ENCODE peak calls at places on chromosomes 4 and X, in ten cellular contexts. P, D, M, Z, C, I, N, E, S and G are unnamed samples.

GRCh38 chr4:4990857-4991540 is 28.3 kb downstream of the CYTL1 start:
- DNase-seq in N (peak), D (no peak), I (peak), P (no peak), C (no peak), Z (peak), E (peak), M (no peak), S (no peak), G (peak)

GRCh38 chr4:53917719-53918118 is 146.7 kb downstream of the CHIC2 start:
- DNase-seq in S (no peak), I (no peak), Z (no peak), P (peak), M (no peak), E (no peak), D (no peak), N (no peak), C (no peak), G (no peak)

GRCh38 chrX:40037367-40037766 is 60.4 kb downstream of the BCOR start:
- DNase-seq in E (no peak), C (no peak), D (no peak), I (no peak), P (no peak), S (no peak), Z (no peak), M (no peak), N (no peak), G (no peak)

GRCh38 chrX:1476682-1477081 is 24.0 kb upstream of the ASMTL start:
- DNase-seq in P (no peak), Z (no peak), M (peak), C (no peak), I (no peak), S (no peak), D (no peak), E (no peak), N (no peak), G (no peak)

GRCh38 chr4:54614094-54614493 is 43.7 kb upstream of the KIT start:
- DNase-seq in D (no peak), C (no peak), E (no peak), N (no peak), I (no peak), S (no peak), Z (no peak), M (no peak), P (no peak), G (no peak)

GRCh38 chrX:32483534-32484136 is 727.7 kb downstream of the DMD start:
- DNase-seq in N (peak), S (no peak), P (no peak), D (no peak), M (no peak), Z (no peak), C (no peak), E (no peak), I (no peak), G (no peak)

GRCh38 chrX:111101580-111101979 is 5.6 kb downstream of the PAK3 start:
- DNase-seq in M (no peak), Z (no peak), S (no peak), D (no peak), N (no peak), I (no peak), C (no peak), P (no peak), E (no peak), G (peak)

GRCh38 chr4:167114416-167114971 is 119.8 kb downstream of the SPOCK3 start:
- DNase-seq in S (no peak), N (peak), P (no peak), E (no peak), M (no peak), Z (no peak), I (no peak), C (no peak), D (no peak), G (no peak)

GRCh38 chr4:155679343-155679742 is 12.7 kb downstream of the GUCY1A1 start:
- DNase-seq in P (no peak), Z (peak), M (no peak), D (no peak), I (peak), S (no peak), E (no peak), N (peak), C (no peak), G (peak)

GRCh38 chrX:118178450-118178849 is 61.8 kb upstream of the KLHL13 start:
- DNase-seq in D (no peak), I (no peak), Z (no peak), S (no peak), N (no peak), E (no peak), C (peak), P (no peak), M (no peak), G (no peak)

GRCh38 chr4:81802308-81802846 is 330.7 kb upstream of the RASGEF1B start:
- DNase-seq in I (no peak), P (no peak), M (no peak), D (no peak), C (no peak), N (no peak), E (no peak), Z (no peak), S (no peak), G (no peak)

GRCh38 chrX:153456161-153456560 is 10.3 kb upstream of the TREX2 start:
- DNase-seq in N (no peak), Z (no peak), P (no peak), D (no peak), M (no peak), I (peak), S (no peak), C (no peak), E (no peak), G (peak)

GRCh38 chr4:77149789-77150188 is 7.2 kb upstream of the CCNG2 start:
- DNase-seq in Z (no peak), I (no peak), S (no peak), D (no peak), P (no peak), N (no peak), E (no peak), C (no peak), M (no peak), G (no peak)

GRCh38 chr4:13543648-13544555 is at the start of gene NKX3-2:
- DNase-seq in N (peak), M (no peak), E (no peak), D (no peak), C (no peak), Z (no peak), S (no peak), P (no peak), I (peak), G (no peak)

GRCh38 chr4:108058685-108059440 is 69.2 kb downstream of the HADH start:
- DNase-seq in N (no peak), I (no peak), S (no peak), Z (no peak), M (no peak), C (no peak), P (no peak), D (no peak), E (peak), G (no peak)

GRCh38 chrX:40734956-40735317 is 405 bp downstream of the MED14 start:
- DNase-seq in M (peak), D (no peak), Z (no peak), E (no peak), C (no peak), S (no peak), I (no peak), P (no peak), N (no peak), G (no peak)

GRCh38 chrX:133575501-133575900 is 160.2 kb upstream of the GPC4 start:
- DNase-seq in P (no peak), M (no peak), N (no peak), Z (no peak), S (no peak), C (no peak), I (no peak), E (no peak), D (no peak), G (no peak)

GRCh38 chr4:153014460-153014859 is 78.3 kb downstream of the FHDC1 start:
- DNase-seq in P (no peak), N (no peak), C (no peak), D (no peak), I (no peak), M (no peak), S (no peak), Z (no peak), E (no peak), G (no peak)

GRCh38 chr4:145618210-145618911 is 824 bp upstream of the MMAA start:
- DNase-seq in C (no peak), P (peak), E (no peak), S (no peak), N (no peak), D (no peak), I (peak), M (no peak), Z (peak), G (no peak)

GRCh38 chr4:82618321-82618720 is 56.5 kb upstream of the TMEM150C start:
- DNase-seq in D (no peak), E (no peak), I (no peak), C (no peak), Z (no peak), P (no peak), S (no peak), N (peak), M (no peak), G (no peak)

GRCh38 chr4:182289809-182290208 is 46.6 kb downstream of the TENM3 start:
- DNase-seq in E (no peak), N (peak), D (no peak), M (no peak), Z (no peak), I (no peak), P (no peak), S (no peak), C (peak), G (no peak)

GRCh38 chrX:3550160-3550765 is 163.2 kb downstream of the PRKX start:
- DNase-seq in M (no peak), S (no peak), D (no peak), I (no peak), E (peak), C (no peak), N (no peak), P (no peak), Z (no peak), G (no peak)

GRCh38 chr4:118816538-118817177 is 19.3 kb downstream of the SEC24D start:
- DNase-seq in S (no peak), I (no peak), E (no peak), D (no peak), C (no peak), Z (no peak), M (no peak), P (no peak), N (no peak), G (no peak)